ENCODE peak calls at places on chromosome 1, in four cellular contexts. W, Z, S and F are unnamed samples.
A peak's percentile ranks its signal among the peaks of the same experiment; 100 is the strongest.

GRCh38 chr1:77906146-77906545 is 17.7 kb downstream of the NEXN start:
- DNase-seq in W (no peak), Z (no peak), S (no peak), F (no peak)

GRCh38 chr1:222582099-222582774 is 7.5 kb downstream of the TAF1A start:
- DNase-seq in W (no peak), Z (peak; percentile 40), S (no peak), F (peak; percentile 49)

GRCh38 chr1:228009828-228010775 is 3.3 kb downstream of the WNT3A start:
- DNase-seq in W (peak; percentile 86), Z (peak; percentile 21), S (no peak), F (no peak)

GRCh38 chr1:36023098-36023769 is 60.7 kb upstream of the TEKT2 start:
- DNase-seq in W (no peak), Z (no peak), S (no peak), F (no peak)

GRCh38 chr1:17866451-17867029 is 111.4 kb downstream of the ACTL8 start:
- DNase-seq in W (no peak), Z (no peak), S (no peak), F (no peak)

GRCh38 chr1:92291372-92291999 is 7.3 kb downstream of the GLMN start:
- DNase-seq in W (peak; percentile 41), Z (peak; percentile 35), S (no peak), F (peak; percentile 71)

GRCh38 chr1:236280438-236281285 is 1.1 kb downstream of the ERO1B start:
- DNase-seq in W (no peak), Z (peak; percentile 4), S (no peak), F (no peak)

GRCh38 chr1:197173571-197174482 is 27.4 kb upstream of the ASPM start:
- DNase-seq in W (no peak), Z (peak; percentile 31), S (no peak), F (peak; percentile 44)

GRCh38 chr1:67830928-67831596 is 2.2 kb downstream of the GNG12 start:
- DNase-seq in W (no peak), Z (peak; percentile 12), S (no peak), F (peak; percentile 38)

GRCh38 chr1:201374376-201374775 is 3.1 kb downstream of the TNNT2 start:
- DNase-seq in W (peak; percentile 92), Z (no peak), S (no peak), F (no peak)

GRCh38 chr1:205582471-205583291 is 49.1 kb downstream of the ELK4 start:
- DNase-seq in W (no peak), Z (no peak), S (no peak), F (peak; percentile 33)

GRCh38 chr1:8026976-8027747 is 1.1 kb upstream of the ERRFI1 start:
- DNase-seq in W (no peak), Z (peak; percentile 89), S (no peak), F (peak; percentile 71)

GRCh38 chr1:27572679-27573426 is 31.1 kb downstream of the AHDC1 start:
- DNase-seq in W (no peak), Z (no peak), S (no peak), F (no peak)

GRCh38 chr1:91501527-91501859 is 842 bp downstream of the CDC7 start:
- DNase-seq in W (peak; percentile 69), Z (no peak), S (no peak), F (no peak)

GRCh38 chr1:117821782-117822447 is 107.5 kb downstream of the GDAP2 start:
- DNase-seq in W (peak; percentile 3), Z (peak; percentile 59), S (peak; percentile 55), F (peak; percentile 25)

GRCh38 chr1:17742590-17742989 is 12.5 kb upstream of the ACTL8 start:
- DNase-seq in W (no peak), Z (no peak), S (no peak), F (no peak)

GRCh38 chr1:236951672-236952071 is 52.6 kb downstream of the MT1HL1 start:
- DNase-seq in W (no peak), Z (no peak), S (no peak), F (no peak)

GRCh38 chr1:10903826-10904225 is 107.4 kb upstream of the CASZ1 start:
- DNase-seq in W (no peak), Z (no peak), S (no peak), F (no peak)

GRCh38 chr1:6041432-6042062 is 4.1 kb upstream of the KCNAB2 start:
- DNase-seq in W (no peak), Z (no peak), S (no peak), F (peak; percentile 30)

GRCh38 chr1:67429011-67429527 is 1.1 kb downstream of the SERBP1 start:
- DNase-seq in W (no peak), Z (peak; percentile 16), S (peak; percentile 14), F (peak; percentile 40)

GRCh38 chr1:238252033-238252802 is 361.5 kb upstream of the ZP4 start:
- DNase-seq in W (peak; percentile 1), Z (peak; percentile 57), S (no peak), F (peak; percentile 74)

GRCh38 chr1:181354865-181355264 is 128.5 kb upstream of the CACNA1E start:
- DNase-seq in W (no peak), Z (no peak), S (no peak), F (no peak)

GRCh38 chr1:42335809-42336518 is 929 bp upstream of the FOXJ3 start:
- DNase-seq in W (peak; percentile 88), Z (no peak), S (no peak), F (peak; percentile 80)

GRCh38 chr1:22053018-22053860 is 730 bp downstream of the CDC42 start:
- DNase-seq in W (peak; percentile 15), Z (peak; percentile 72), S (peak; percentile 24), F (peak; percentile 64)

GRCh38 chr1:226401407-226402303 is 6.2 kb downstream of the PARP1 start:
- DNase-seq in W (no peak), Z (no peak), S (no peak), F (no peak)

GRCh38 chr1:21084111-21084510 is 92.6 kb downstream of the EIF4G3 start:
- DNase-seq in W (no peak), Z (peak; percentile 59), S (no peak), F (no peak)

GRCh38 chr1:54464031-54464476 is 57.9 kb upstream of the SSBP3 start:
- DNase-seq in W (no peak), Z (no peak), S (no peak), F (no peak)

GRCh38 chr1:117339866-117340357 is 27.3 kb upstream of the MAN1A2 start:
- DNase-seq in W (peak; percentile 75), Z (peak; percentile 28), S (no peak), F (peak; percentile 75)

GRCh38 chr1:117573386-117574040 is 32.3 kb upstream of the TENT5C start:
- DNase-seq in W (no peak), Z (no peak), S (no peak), F (no peak)

GRCh38 chr1:188089015-188089414 is 1260.3 kb downstream of the PLA2G4A start:
- DNase-seq in W (no peak), Z (no peak), S (no peak), F (no peak)

GRCh38 chr1:5164155-5164554 is 509.7 kb downstream of the AJAP1 start:
- DNase-seq in W (no peak), Z (peak; percentile 3), S (no peak), F (no peak)

GRCh38 chr1:115648717-115649691 is 7.2 kb downstream of the VANGL1 start:
- DNase-seq in W (no peak), Z (no peak), S (no peak), F (no peak)

GRCh38 chr1:212218911-212219310 is 66.3 kb upstream of the PPP2R5A start:
- DNase-seq in W (no peak), Z (peak; percentile 94), S (no peak), F (no peak)